ENCODE peak calls at places on chromosomes 11 and 22, in seven cellular contexts. T, N, Q, A, X, P and F are unnamed samples.

GRCh38 chr11:125263268-125263790 is 98.8 kb downstream of the PKNOX2 start:
- DNase-seq in A (peak; percentile 100), T (peak; percentile 100), N (peak; percentile 100), Q (peak; percentile 94), P (peak; percentile 87), X (peak; percentile 27), F (peak; percentile 94)

GRCh38 chr11:71501071-71501985 is 25.7 kb upstream of the KRTAP5-7 start:
- DNase-seq in P (peak; percentile 33), Q (no peak), X (no peak), T (no peak), A (no peak), N (no peak), F (no peak)

GRCh38 chr11:71342951-71343827 is 90.8 kb upstream of the SHANK2 start:
- DNase-seq in A (peak; percentile 45), Q (peak; percentile 86), N (peak; percentile 80), P (peak; percentile 86), T (peak; percentile 15), X (peak; percentile 58), F (peak; percentile 44)

GRCh38 chr11:43129329-43129728 is 182.5 kb upstream of the API5 start:
- DNase-seq in X (no peak), N (no peak), Q (no peak), T (no peak), P (no peak), A (no peak), F (no peak)

GRCh38 chr11:74417379-74417804 is 19.2 kb upstream of the PGM2L1 start:
- DNase-seq in T (peak; percentile 54), A (peak; percentile 12), X (peak; percentile 78), P (no peak), Q (no peak), N (peak; percentile 63), F (no peak)

GRCh38 chr11:120079750-120080610 is 57.9 kb downstream of the TRIM29 start:
- DNase-seq in Q (peak; percentile 61), N (peak; percentile 51), P (peak; percentile 82), T (no peak), X (peak; percentile 48), A (no peak), F (no peak)

GRCh38 chr11:100445231-100445735 is 241.8 kb upstream of the ARHGAP42 start:
- DNase-seq in Q (no peak), P (no peak), X (no peak), A (no peak), N (peak; percentile 34), T (no peak), F (no peak)

GRCh38 chr11:17827006-17827405 is 92.4 kb downstream of the KCNC1 start:
- DNase-seq in T (no peak), X (no peak), N (peak; percentile 51), P (no peak), Q (no peak), A (no peak), F (peak; percentile 21)

GRCh38 chr11:20443596-20443995 is 56.1 kb downstream of the PRMT3 start:
- DNase-seq in X (peak; percentile 43), N (peak; percentile 41), Q (no peak), P (no peak), T (peak; percentile 28), A (peak; percentile 44), F (no peak)

GRCh38 chr11:118898400-118899295 is 15.0 kb downstream of the CXCR5 start:
- DNase-seq in Q (no peak), P (no peak), X (no peak), N (no peak), A (no peak), T (no peak), F (no peak)

GRCh38 chr22:31271485-31271884 is 20.8 kb downstream of the PIK3IP1 start:
- DNase-seq in Q (no peak), P (no peak), X (peak; percentile 62), A (no peak), N (no peak), T (no peak), F (no peak)

GRCh38 chr11:36035999-36036398 is 92.1 kb downstream of the LDLRAD3 start:
- DNase-seq in A (no peak), P (no peak), T (no peak), N (no peak), X (no peak), Q (no peak), F (no peak)

DNA sequence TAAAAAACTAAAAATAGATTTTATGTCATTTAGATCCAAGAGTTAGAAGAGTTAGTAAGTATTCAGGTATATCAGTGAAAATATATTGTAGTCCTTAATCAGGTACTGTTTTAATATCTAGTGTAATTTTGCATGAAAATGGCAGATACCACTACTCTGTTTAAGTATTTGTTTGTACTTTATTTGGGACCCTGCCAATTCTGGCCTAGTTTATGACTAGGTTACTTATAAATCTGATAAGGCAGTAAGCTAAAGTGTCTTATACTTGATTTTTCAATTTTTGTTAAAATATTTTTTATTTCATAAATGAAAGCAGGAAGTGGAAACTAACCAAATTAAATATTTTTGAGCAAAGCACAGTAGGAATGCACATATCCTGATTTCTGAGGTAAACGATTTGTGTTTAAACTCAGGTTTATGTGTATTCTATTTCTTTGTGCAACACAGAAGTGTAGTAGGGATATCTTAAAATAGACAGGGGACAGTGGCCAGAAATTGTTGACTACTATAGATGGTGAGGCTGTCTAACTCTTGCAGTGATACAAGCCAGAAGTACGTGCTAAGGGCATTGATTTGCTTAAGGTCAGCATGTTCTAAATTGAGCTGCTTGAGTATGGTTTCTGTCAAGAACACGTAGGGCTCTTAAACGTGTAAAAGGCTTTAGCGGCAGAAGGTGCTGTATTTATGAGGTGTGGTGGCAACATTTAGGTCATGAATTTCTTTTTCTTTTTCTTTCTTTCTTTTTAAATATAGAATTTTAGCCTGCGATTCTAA is 34.0 kb downstream of the HIPK3 start:
- DNase-seq in N (no peak), A (peak; percentile 74), T (peak; percentile 18), X (no peak), Q (no peak), P (no peak), F (no peak)
- H2AK5ac ChIP-seq in N (no peak overlapping the region), A (no peak overlapping the region), T (no peak overlapping the region), X (no peak overlapping the region), Q (no peak overlapping the region), P (no peak overlapping the region), F (no peak overlapping the region)

DNA sequence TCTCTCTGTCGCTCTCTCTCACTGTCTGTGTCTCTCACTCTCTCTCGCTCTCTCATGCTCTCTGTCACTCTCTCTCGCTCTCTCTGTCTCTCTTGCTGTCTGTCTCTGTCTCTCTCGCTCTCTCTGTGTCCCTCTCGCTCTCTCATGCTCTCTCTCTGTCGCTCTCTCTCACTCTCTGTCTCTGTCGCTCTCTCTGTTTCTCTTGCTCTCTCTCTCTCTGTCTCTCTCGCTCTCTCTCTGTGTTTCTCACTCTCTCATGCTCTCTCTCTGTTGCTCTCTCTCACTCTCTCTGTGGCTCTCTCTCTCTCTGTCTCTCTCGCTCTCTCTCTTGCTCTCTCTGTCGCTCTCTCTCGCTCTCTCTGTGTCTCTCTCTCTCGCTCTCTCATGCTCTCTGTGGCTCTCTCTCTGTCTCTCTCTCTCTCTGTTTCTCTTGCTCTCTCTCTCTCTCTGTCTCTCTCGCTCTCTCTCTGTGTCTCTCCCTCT is 33.2 kb upstream of the BRSK2 start:
- DNase-seq in A (no peak), P (no peak), N (no peak), X (no peak), T (no peak), Q (no peak), F (no peak)
- H2AK5ac ChIP-seq in A (no peak overlapping the region), P (no peak overlapping the region), N (no peak overlapping the region), X (no peak overlapping the region), T (no peak overlapping the region), Q (no peak overlapping the region), F (no peak overlapping the region)

GRCh38 chr11:12543596-12544415 is 130.4 kb upstream of the TEAD1 start:
- DNase-seq in Q (no peak), T (no peak), A (no peak), X (peak; percentile 95), P (peak; percentile 41), N (peak; percentile 41), F (no peak)

GRCh38 chr11:12546660-12547059 is 127.6 kb upstream of the TEAD1 start:
- DNase-seq in A (no peak), P (peak; percentile 26), Q (no peak), N (peak; percentile 34), T (no peak), X (no peak), F (no peak)

GRCh38 chr11:12542186-12542935 is 131.9 kb upstream of the TEAD1 start:
- DNase-seq in Q (no peak), A (no peak), X (peak; percentile 56), P (peak; percentile 39), T (no peak), N (no peak), F (no peak)

GRCh38 chr11:12546122-12546521 is 128.1 kb upstream of the TEAD1 start:
- DNase-seq in T (no peak), Q (no peak), X (no peak), P (no peak), N (no peak), A (no peak), F (no peak)

GRCh38 chr11:12544986-12545775 is 129.0 kb upstream of the TEAD1 start:
- DNase-seq in N (no peak), T (peak; percentile 59), X (peak; percentile 98), Q (no peak), A (peak; percentile 58), P (peak; percentile 37), F (no peak)
- H2AK5ac ChIP-seq in N (no peak overlapping the region), T (peak overlapping the region; percentile 74), X (peak overlapping the region; percentile 17), Q (no peak overlapping the region), A (no peak overlapping the region), P (no peak overlapping the region), F (no peak overlapping the region)

GRCh38 chr22:49053574-49053973 is 774.1 kb downstream of the BRD1 start:
- DNase-seq in A (no peak), T (no peak), Q (no peak), P (no peak), X (no peak), N (no peak), F (no peak)

GRCh38 chr22:49055406-49055805 is 772.3 kb downstream of the BRD1 start:
- DNase-seq in X (no peak), A (no peak), T (no peak), P (no peak), Q (no peak), N (no peak), F (no peak)

GRCh38 chr22:49057910-49058309 is 769.8 kb downstream of the BRD1 start:
- DNase-seq in T (no peak), X (no peak), P (no peak), A (no peak), Q (no peak), N (no peak), F (no peak)

GRCh38 chr22:49052560-49052959 is 775.1 kb downstream of the BRD1 start:
- DNase-seq in X (no peak), Q (no peak), N (no peak), T (no peak), A (no peak), P (no peak), F (no peak)

DNA sequence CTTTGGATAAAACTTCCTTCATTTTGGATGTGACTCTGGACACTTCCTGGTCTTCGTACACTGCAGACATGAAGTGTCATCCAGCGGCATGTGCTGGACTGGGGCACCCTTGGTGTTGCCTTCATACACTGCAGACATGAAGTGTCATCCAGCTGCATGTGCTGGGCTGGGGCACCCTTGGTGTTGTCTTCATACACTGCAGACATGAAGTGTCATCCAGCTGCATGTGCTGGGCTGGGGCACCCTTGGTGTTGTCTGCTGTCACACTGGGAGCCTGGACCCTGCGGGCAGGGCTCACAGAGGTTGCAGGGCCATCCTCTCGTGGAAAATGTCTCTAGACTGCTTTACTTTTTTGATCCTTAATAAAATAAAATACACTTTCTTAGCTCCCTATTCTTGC is 771.4 kb downstream of the BRD1 start:
- DNase-seq in X (no peak), A (no peak), T (no peak), N (no peak), P (no peak), Q (no peak), F (no peak)
- H2AK5ac ChIP-seq in X (no peak overlapping the region), A (no peak overlapping the region), T (no peak overlapping the region), N (no peak overlapping the region), P (no peak overlapping the region), Q (no peak overlapping the region), F (no peak overlapping the region)